ENCODE peak calls at places on chromosomes 5 and 9, in five cellular contexts. B is cerebellar cortex, A is RWPE1, K is NCI-H2171 treated with DMSO at 0.1 percent for 48 hours, G is lung microvascular endothelial cell. S is an unnamed sample.

GRCh38 chr9:135479469-135480052 is at the start of gene PPP1R26:
- DNase-seq in G (no peak), K (no peak), B (no peak), A (peak; percentile 34), S (peak; percentile 86)

GRCh38 chr9:81032030-81032572 is 657.2 kb downstream of the TLE1 start:
- DNase-seq in K (no peak), A (peak; percentile 83), B (no peak), G (peak; percentile 46), S (no peak)

GRCh38 chr5:8685704-8686103 is 816.8 kb downstream of the MTRR start:
- DNase-seq in G (no peak), B (peak; percentile 10), A (no peak), K (peak; percentile 66), S (no peak)

GRCh38 chr5:14913141-14913540 is 41.6 kb upstream of the ANKH start:
- DNase-seq in K (no peak), B (no peak), A (no peak), G (no peak), S (peak; percentile 45)

GRCh38 chr5:143932584-143932983 is 120.6 kb downstream of the HMHB1 start:
- DNase-seq in K (no peak), A (no peak), B (no peak), G (no peak), S (no peak)

GRCh38 chr5:135456238-135457099 is 4.3 kb upstream of the TIFAB start:
- DNase-seq in B (no peak), G (peak; percentile 21), A (peak; percentile 93), K (no peak), S (peak; percentile 95)

GRCh38 chr9:90915693-90916092 is 114.1 kb downstream of the SYK start:
- DNase-seq in K (peak; percentile 3), A (peak; percentile 63), B (no peak), G (peak; percentile 34), S (peak; percentile 80)

GRCh38 chr5:13227520-13227919 is 717.0 kb downstream of the DNAH5 start:
- DNase-seq in B (no peak), G (no peak), A (no peak), K (no peak), S (no peak)

GRCh38 chr5:136516617-136517016 is 151.3 kb upstream of the TRPC7 start:
- DNase-seq in G (no peak), K (no peak), A (no peak), B (no peak), S (no peak)

GRCh38 chr9:38529317-38529716 is 91.1 kb downstream of the ANKRD18A start:
- DNase-seq in G (no peak), B (no peak), K (no peak), A (no peak), S (no peak)

GRCh38 chr9:34590376-34591090 is 1.0 kb upstream of the CNTFR start:
- DNase-seq in B (no peak), G (no peak), A (no peak), K (no peak), S (peak; percentile 95)

GRCh38 chr5:40685191-40685590 is 5.5 kb downstream of the PTGER4 start:
- DNase-seq in K (no peak), A (no peak), G (no peak), B (no peak), S (no peak)

GRCh38 chr9:94882953-94883641 is 156.6 kb downstream of the AOPEP start:
- DNase-seq in A (no peak), B (no peak), G (no peak), K (peak; percentile 68), S (no peak)

GRCh38 chr5:167057665-167058064 is 1233.8 kb upstream of the WWC1 start:
- DNase-seq in G (no peak), A (no peak), B (peak; percentile 44), K (no peak), S (no peak)

GRCh38 chr5:168786142-168786541 is 207.0 kb upstream of the PANK3 start:
- DNase-seq in B (no peak), G (no peak), K (no peak), A (no peak), S (peak; percentile 80)

GRCh38 chr5:177447611-177448243 is 1.1 kb downstream of the PRR7 start:
- DNase-seq in B (no peak), K (no peak), G (peak; percentile 54), A (peak; percentile 92), S (peak; percentile 99)

GRCh38 chr9:134242706-134243105 is 78.3 kb upstream of the RNU6ATAC start:
- DNase-seq in A (no peak), G (no peak), B (no peak), K (no peak), S (no peak)

GRCh38 chr5:6029811-6030271 is 348.5 kb downstream of the MED10 start:
- DNase-seq in A (no peak), G (no peak), K (no peak), B (peak; percentile 85), S (no peak)

GRCh38 chr5:82628364-82628910 is 350.3 kb upstream of the RPS23 start:
- DNase-seq in G (no peak), B (no peak), K (no peak), A (no peak), S (peak; percentile 22)

GRCh38 chr9:135147473-135147805 is 60.0 kb downstream of the OLFM1 start:
- DNase-seq in K (peak; percentile 90), B (peak; percentile 72), G (no peak), A (no peak), S (no peak)

GRCh38 chr9:33524431-33524947 is 438 bp downstream of the ANKRD18B start:
- DNase-seq in G (peak; percentile 8), B (peak; percentile 52), K (peak; percentile 26), A (no peak), S (no peak)

GRCh38 chr9:130157079-130157478 is 15.1 kb upstream of the NCS1 start:
- DNase-seq in G (no peak), B (no peak), A (no peak), K (no peak), S (peak; percentile 84)

GRCh38 chr5:12354686-12355085 is 450.4 kb upstream of the CTNND2 start:
- DNase-seq in A (no peak), G (no peak), K (peak; percentile 61), B (no peak), S (no peak)

GRCh38 chr5:23208959-23209431 is 298.4 kb upstream of the PRDM9 start:
- DNase-seq in K (peak; percentile 92), B (peak; percentile 26), A (peak; percentile 53), G (peak; percentile 10), S (no peak)

GRCh38 chr5:91307023-91307422 is 76.1 kb downstream of the ARRDC3 start:
- DNase-seq in K (no peak), A (peak; percentile 39), G (no peak), B (no peak), S (peak; percentile 78)

GRCh38 chr5:144068926-144069325 is 101.5 kb downstream of the YIPF5 start:
- DNase-seq in K (no peak), B (no peak), A (no peak), G (no peak), S (no peak)

GRCh38 chr5:115418788-115419187 is 122.3 kb upstream of the CCDC112 start:
- DNase-seq in B (peak; percentile 82), G (no peak), K (peak; percentile 54), A (no peak), S (no peak)

GRCh38 chr5:172185096-172185461 is 2.9 kb downstream of the STK10 start:
- DNase-seq in G (no peak), A (no peak), K (no peak), B (no peak), S (no peak)

GRCh38 chr9:129575818-129576217 is 45.1 kb downstream of the C9orf50 start:
- DNase-seq in A (no peak), K (no peak), B (no peak), G (no peak), S (no peak)

GRCh38 chr5:12292610-12293204 is 388.5 kb upstream of the CTNND2 start:
- DNase-seq in G (peak; percentile 1), A (no peak), K (no peak), B (no peak), S (no peak)

GRCh38 chr5:60488466-60489130 is 211.4 kb downstream of the DEPDC1B start:
- DNase-seq in G (no peak), A (peak; percentile 8), B (no peak), K (no peak), S (peak; percentile 10)

GRCh38 chr9:89701221-89701798 is 96.5 kb downstream of the GADD45G start:
- DNase-seq in G (no peak), A (no peak), K (no peak), B (no peak), S (no peak)

GRCh38 chr9:90642570-90643539 is at the start of gene DIRAS2:
- DNase-seq in A (peak; percentile 62), G (peak; percentile 49), K (peak; percentile 97), B (peak; percentile 93), S (peak; percentile 79)

GRCh38 chr9:110769667-110770066 is 101.1 kb downstream of the MUSK start:
- DNase-seq in B (no peak), K (no peak), G (no peak), A (no peak), S (no peak)

GRCh38 chr5:147939431-147940114 is 33.2 kb upstream of the C5orf46 start:
- DNase-seq in G (no peak), B (no peak), A (peak; percentile 31), K (no peak), S (no peak)

GRCh38 chr5:68519135-68519534 is 303.6 kb downstream of the PIK3R1 start:
- DNase-seq in A (no peak), G (peak; percentile 5), K (no peak), B (no peak), S (no peak)

GRCh38 chr5:115194671-115195070 is 25.0 kb upstream of the TRIM36 start:
- DNase-seq in G (no peak), K (no peak), B (no peak), A (no peak), S (no peak)

GRCh38 chr5:102049517-102049916 is 246.6 kb downstream of the SLCO4C1 start:
- DNase-seq in G (no peak), K (peak; percentile 61), A (no peak), B (no peak), S (no peak)

S was measured in osteoblast.